ENCODE peak calls at places on chromosomes 5 and 9, in four cellular contexts. One of them, this sample, is unnamed.

GRCh38 chr5:129917224-129917623 is 13.0 kb downstream of the CHSY3 start:
- DNase-seq in astrocyte of the spinal cord: no peak
- DNase-seq in ovary: no peak
- DNase-seq in aorta: no peak
- DNase-seq in this sample: no peak

GRCh38 chr9:14366071-14366470 is 52.1 kb upstream of the NFIB start:
- DNase-seq in astrocyte of the spinal cord: peak; percentile 88
- DNase-seq in ovary: peak; percentile 37
- DNase-seq in aorta: peak; percentile 76
- DNase-seq in this sample: peak; percentile 95

GRCh38 chr9:126791406-126792230 is 13.2 kb upstream of the ZBTB43 start:
- DNase-seq in astrocyte of the spinal cord: peak; percentile 94
- DNase-seq in ovary: no peak
- DNase-seq in aorta: no peak
- DNase-seq in this sample: peak; percentile 74

GRCh38 chr5:139383275-139383992 is at the start of gene SLC23A1:
- DNase-seq in astrocyte of the spinal cord: no peak
- DNase-seq in ovary: no peak
- DNase-seq in aorta: peak; percentile 38
- DNase-seq in this sample: no peak

GRCh38 chr5:32193591-32193990 is 19.5 kb upstream of the GOLPH3 start:
- DNase-seq in astrocyte of the spinal cord: peak; percentile 91
- DNase-seq in ovary: peak; percentile 73
- DNase-seq in aorta: peak; percentile 94
- DNase-seq in this sample: peak; percentile 89

GRCh38 chr5:476102-476813 is 33.3 kb downstream of the EXOC3 start:
- DNase-seq in astrocyte of the spinal cord: no peak
- DNase-seq in ovary: no peak
- DNase-seq in aorta: peak; percentile 38
- DNase-seq in this sample: no peak

GRCh38 chr5:431001-431710 is 11.8 kb upstream of the EXOC3 start:
- DNase-seq in astrocyte of the spinal cord: peak; percentile 29
- DNase-seq in ovary: no peak
- DNase-seq in aorta: peak; percentile 59
- DNase-seq in this sample: no peak

GRCh38 chr9:126690431-126691051 is 76.8 kb downstream of the LMX1B start:
- DNase-seq in astrocyte of the spinal cord: no peak
- DNase-seq in ovary: no peak
- DNase-seq in aorta: peak; percentile 31
- DNase-seq in this sample: no peak

GRCh38 chr9:126155756-126156664 is 170.6 kb upstream of the MVB12B start:
- DNase-seq in astrocyte of the spinal cord: no peak
- DNase-seq in ovary: no peak
- DNase-seq in aorta: no peak
- DNase-seq in this sample: no peak

GRCh38 chr9:129458663-129459549 is 162.0 kb downstream of the C9orf50 start:
- DNase-seq in astrocyte of the spinal cord: no peak
- DNase-seq in ovary: peak; percentile 67
- DNase-seq in aorta: peak; percentile 78
- DNase-seq in this sample: no peak

GRCh38 chr5:77561965-77562364 is 69.8 kb upstream of the WDR41 start:
- DNase-seq in astrocyte of the spinal cord: no peak
- DNase-seq in ovary: no peak
- DNase-seq in aorta: no peak
- DNase-seq in this sample: no peak

GRCh38 chr5:94564812-94565211 is 53.6 kb downstream of the KIAA0825 start:
- DNase-seq in astrocyte of the spinal cord: no peak
- DNase-seq in ovary: no peak
- DNase-seq in aorta: no peak
- DNase-seq in this sample: no peak

GRCh38 chr5:64165500-64166200 is at the start of gene RNF180:
- DNase-seq in astrocyte of the spinal cord: peak; percentile 28
- DNase-seq in ovary: peak; percentile 58
- DNase-seq in aorta: peak; percentile 64
- DNase-seq in this sample: peak; percentile 5

GRCh38 chr5:34811691-34812090 is 27.3 kb upstream of the TTC23L start:
- DNase-seq in astrocyte of the spinal cord: no peak
- DNase-seq in ovary: no peak
- DNase-seq in aorta: no peak
- DNase-seq in this sample: no peak

GRCh38 chr9:127225747-127226646 is 38.6 kb upstream of the GARNL3 start:
- DNase-seq in astrocyte of the spinal cord: no peak
- DNase-seq in ovary: peak; percentile 35
- DNase-seq in aorta: peak; percentile 66
- DNase-seq in this sample: no peak

GRCh38 chr5:151694035-151694485 is 7.3 kb upstream of the SPARC start:
- DNase-seq in astrocyte of the spinal cord: no peak
- DNase-seq in ovary: no peak
- DNase-seq in aorta: no peak
- DNase-seq in this sample: no peak

GRCh38 chr5:39194466-39195136 is 24.8 kb downstream of the FYB1 start:
- DNase-seq in astrocyte of the spinal cord: peak; percentile 19
- DNase-seq in ovary: no peak
- DNase-seq in aorta: no peak
- DNase-seq in this sample: peak; percentile 67

GRCh38 chr5:72455477-72455876 is 51.7 kb downstream of the ZNF366 start:
- DNase-seq in astrocyte of the spinal cord: no peak
- DNase-seq in ovary: no peak
- DNase-seq in aorta: no peak
- DNase-seq in this sample: no peak

GRCh38 chr5:87524217-87524616 is 111.5 kb upstream of the CCNH start:
- DNase-seq in astrocyte of the spinal cord: no peak
- DNase-seq in ovary: no peak
- DNase-seq in aorta: no peak
- DNase-seq in this sample: no peak

GRCh38 chr5:179420476-179420875 is 75.2 kb upstream of the ADAMTS2 start:
- DNase-seq in astrocyte of the spinal cord: no peak
- DNase-seq in ovary: no peak
- DNase-seq in aorta: no peak
- DNase-seq in this sample: no peak

GRCh38 chr9:77014597-77015263 is 4.7 kb upstream of the FOXB2 start:
- DNase-seq in astrocyte of the spinal cord: no peak
- DNase-seq in ovary: no peak
- DNase-seq in aorta: no peak
- DNase-seq in this sample: no peak

GRCh38 chr9:110115868-110116542 is 92.0 kb downstream of the C9orf152 start:
- DNase-seq in astrocyte of the spinal cord: peak; percentile 68
- DNase-seq in ovary: no peak
- DNase-seq in aorta: no peak
- DNase-seq in this sample: peak; percentile 85

GRCh38 chr9:14942037-14942436 is 31.8 kb upstream of the FREM1 start:
- DNase-seq in astrocyte of the spinal cord: no peak
- DNase-seq in ovary: peak; percentile 33
- DNase-seq in aorta: no peak
- DNase-seq in this sample: peak; percentile 14

GRCh38 chr5:31007672-31008071 is 185.8 kb upstream of the CDH6 start:
- DNase-seq in astrocyte of the spinal cord: no peak
- DNase-seq in ovary: no peak
- DNase-seq in aorta: no peak
- DNase-seq in this sample: no peak

GRCh38 chr9:128819716-128820664 is 1.7 kb downstream of the ENDOG start:
- DNase-seq in astrocyte of the spinal cord: no peak
- DNase-seq in ovary: peak; percentile 55
- DNase-seq in aorta: no peak
- DNase-seq in this sample: no peak

GRCh38 chr5:180201051-180201987 is 7.7 kb downstream of the RASGEF1C start:
- DNase-seq in astrocyte of the spinal cord: no peak
- DNase-seq in ovary: no peak
- DNase-seq in aorta: no peak
- DNase-seq in this sample: no peak

GRCh38 chr9:128587453-128587852 is 35.1 kb downstream of the SPTAN1 start:
- DNase-seq in astrocyte of the spinal cord: no peak
- DNase-seq in ovary: no peak
- DNase-seq in aorta: no peak
- DNase-seq in this sample: no peak

GRCh38 chr9:113012492-113012891 is 500 bp upstream of the ZNF883 start:
- DNase-seq in astrocyte of the spinal cord: no peak
- DNase-seq in ovary: no peak
- DNase-seq in aorta: no peak
- DNase-seq in this sample: no peak

GRCh38 chr5:139108056-139108811 is 89.9 kb downstream of the SIL1 start:
- DNase-seq in astrocyte of the spinal cord: peak; percentile 89
- DNase-seq in ovary: no peak
- DNase-seq in aorta: no peak
- DNase-seq in this sample: no peak

GRCh38 chr5:25544652-25545249 is 900.0 kb upstream of the CDH10 start:
- DNase-seq in astrocyte of the spinal cord: peak; percentile 36
- DNase-seq in ovary: no peak
- DNase-seq in aorta: no peak
- DNase-seq in this sample: no peak

GRCh38 chr5:119179857-119180641 is 109.2 kb downstream of the DMXL1 start:
- DNase-seq in astrocyte of the spinal cord: peak; percentile 24
- DNase-seq in ovary: no peak
- DNase-seq in aorta: no peak
- DNase-seq in this sample: no peak

GRCh38 chr9:89850633-89851325 is 246.0 kb downstream of the GADD45G start:
- DNase-seq in astrocyte of the spinal cord: peak; percentile 50
- DNase-seq in ovary: no peak
- DNase-seq in aorta: peak; percentile 62
- DNase-seq in this sample: no peak

GRCh38 chr5:41186143-41186542 is 27.2 kb downstream of the C6 start:
- DNase-seq in astrocyte of the spinal cord: no peak
- DNase-seq in ovary: no peak
- DNase-seq in aorta: no peak
- DNase-seq in this sample: no peak

GRCh38 chr9:101451498-101451897 is 15.9 kb upstream of the ALDOB start:
- DNase-seq in astrocyte of the spinal cord: no peak
- DNase-seq in ovary: no peak
- DNase-seq in aorta: no peak
- DNase-seq in this sample: no peak

GRCh38 chr5:74067748-74068541 is 441.9 kb downstream of the ARHGEF28 start:
- DNase-seq in astrocyte of the spinal cord: no peak
- DNase-seq in ovary: no peak
- DNase-seq in aorta: no peak
- DNase-seq in this sample: no peak

DNA sequence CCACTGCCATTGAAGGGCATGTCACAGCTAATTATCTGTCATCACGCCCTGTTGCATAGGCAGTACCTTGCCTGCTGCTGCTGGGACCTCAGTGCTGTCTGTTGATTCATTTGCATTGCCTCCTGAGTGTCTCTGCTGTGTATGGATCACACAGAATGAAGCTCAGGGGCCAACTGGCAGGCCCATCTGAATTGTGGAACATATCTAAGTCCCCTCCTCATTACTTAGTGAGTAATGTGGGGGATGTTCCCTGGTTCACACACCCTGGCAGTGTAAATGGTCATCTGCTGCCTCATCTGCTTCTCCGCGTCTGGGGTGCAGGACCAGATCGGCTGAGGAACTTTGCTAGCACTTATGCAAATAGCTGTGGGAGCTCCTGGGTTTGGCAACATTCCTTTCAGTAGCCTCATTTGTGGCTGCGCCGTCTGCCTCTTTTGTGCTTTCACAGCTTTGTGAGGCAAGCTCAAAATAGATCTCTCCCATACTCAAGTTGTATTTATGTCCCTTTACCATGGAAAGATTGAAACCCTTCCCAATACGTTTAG is 25.4 kb downstream of the TYRP1 start:
- DNase-seq in astrocyte of the spinal cord: peak; percentile 83
- DNase-seq in ovary: no peak
- DNase-seq in aorta: no peak
- DNase-seq in this sample: peak; percentile 77
- H3K4me3 ChIP-seq in astrocyte of the spinal cord: no peak overlapping the region
- H3K4me3 ChIP-seq in ovary: no peak overlapping the region
- H3K4me3 ChIP-seq in aorta: no peak overlapping the region
- H3K4me3 ChIP-seq in this sample: no peak overlapping the region

DNA sequence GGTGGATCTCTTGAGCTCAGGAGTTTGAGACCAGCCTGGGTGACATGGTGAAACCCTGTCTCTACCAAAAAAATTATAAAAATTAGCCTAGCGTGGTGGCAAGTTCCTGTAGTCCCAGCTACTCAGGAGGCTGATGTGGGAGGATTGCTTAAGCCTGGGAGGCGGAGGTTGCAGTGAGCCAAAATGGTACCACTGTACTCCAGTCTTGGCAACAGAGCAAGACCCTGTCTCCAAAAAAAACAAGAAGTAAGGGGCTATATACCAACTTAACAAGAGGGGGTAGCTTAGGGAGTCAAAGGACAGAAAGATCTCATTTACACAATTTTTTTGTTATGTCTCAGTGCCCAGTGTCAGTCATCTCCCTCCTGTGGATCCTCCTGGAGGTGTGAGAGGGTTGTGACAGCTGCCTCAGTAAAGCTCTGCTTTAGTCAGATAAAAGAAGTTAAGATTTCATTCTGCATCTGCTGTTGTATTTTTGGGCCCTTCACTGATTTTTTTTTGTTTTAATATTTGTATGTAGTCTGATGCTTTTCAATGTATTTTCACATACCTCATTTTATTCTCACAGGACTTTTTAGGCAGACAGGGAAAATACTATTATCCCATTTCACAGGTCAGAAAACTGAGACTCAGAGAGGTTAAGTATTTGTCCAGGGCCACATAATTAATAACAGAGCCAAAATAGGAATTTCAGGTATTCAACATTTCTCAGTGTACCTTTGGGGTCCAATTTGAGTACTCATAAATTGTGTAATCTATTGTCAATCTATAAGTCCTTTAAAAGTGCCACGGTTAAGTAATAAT is 120.9 kb upstream of the GRHPR start:
- DNase-seq in astrocyte of the spinal cord: no peak
- DNase-seq in ovary: no peak
- DNase-seq in aorta: no peak
- DNase-seq in this sample: no peak
- H3K4me3 ChIP-seq in astrocyte of the spinal cord: no peak overlapping the region
- H3K4me3 ChIP-seq in ovary: no peak overlapping the region
- H3K4me3 ChIP-seq in aorta: no peak overlapping the region
- H3K4me3 ChIP-seq in this sample: no peak overlapping the region

GRCh38 chr5:43652537-43653302 is 49.7 kb downstream of the NNT start:
- DNase-seq in astrocyte of the spinal cord: no peak
- DNase-seq in ovary: no peak
- DNase-seq in aorta: no peak
- DNase-seq in this sample: no peak

GRCh38 chr5:43646997-43647396 is 44.0 kb downstream of the NNT start:
- DNase-seq in astrocyte of the spinal cord: peak; percentile 32
- DNase-seq in ovary: no peak
- DNase-seq in aorta: no peak
- DNase-seq in this sample: no peak

GRCh38 chr5:43648499-43649124 is 45.6 kb downstream of the NNT start:
- DNase-seq in astrocyte of the spinal cord: no peak
- DNase-seq in ovary: no peak
- DNase-seq in aorta: peak; percentile 43
- DNase-seq in this sample: no peak

GRCh38 chr5:43647789-43648188 is 44.8 kb downstream of the NNT start:
- DNase-seq in astrocyte of the spinal cord: no peak
- DNase-seq in ovary: no peak
- DNase-seq in aorta: no peak
- DNase-seq in this sample: no peak

GRCh38 chr5:43649256-43649655 is 46.3 kb downstream of the NNT start:
- DNase-seq in astrocyte of the spinal cord: peak; percentile 79
- DNase-seq in ovary: no peak
- DNase-seq in aorta: no peak
- DNase-seq in this sample: peak; percentile 73
- H3K4me3 ChIP-seq in astrocyte of the spinal cord: no peak overlapping the region
- H3K4me3 ChIP-seq in ovary: no peak overlapping the region
- H3K4me3 ChIP-seq in aorta: no peak overlapping the region
- H3K4me3 ChIP-seq in this sample: no peak overlapping the region

GRCh38 chr5:83374547-83374946 is 97.0 kb upstream of the VCAN start:
- DNase-seq in astrocyte of the spinal cord: no peak
- DNase-seq in ovary: peak; percentile 62
- DNase-seq in aorta: no peak
- DNase-seq in this sample: peak; percentile 84
- H3K4me3 ChIP-seq in astrocyte of the spinal cord: no peak overlapping the region
- H3K4me3 ChIP-seq in ovary: no peak overlapping the region
- H3K4me3 ChIP-seq in aorta: no peak overlapping the region
- H3K4me3 ChIP-seq in this sample: no peak overlapping the region

This sample was measured in skeletal muscle cell.